ENCODE peak calls at places on chromosomes 13 and 19, in four cellular contexts. One of them, this sample, is unnamed.

GRCh38 chr19:1239796-1240737 is 1.5 kb upstream of the ATP5F1D start:
- DNase-seq in K562: peak; percentile 98
- DNase-seq in HepG2: peak; percentile 62
- DNase-seq in GM12878: no peak
- DNase-seq in this sample: peak; percentile 97

GRCh38 chr19:17260842-17261325 is 3.7 kb downstream of the USHBP1 start:
- DNase-seq in K562: peak; percentile 91
- DNase-seq in HepG2: peak; percentile 82
- DNase-seq in GM12878: no peak
- DNase-seq in this sample: peak; percentile 91

GRCh38 chr19:7636691-7637373 is at the start of gene STXBP2:
- DNase-seq in K562: peak; percentile 98
- DNase-seq in HepG2: peak; percentile 61
- DNase-seq in GM12878: peak; percentile 35
- DNase-seq in this sample: peak; percentile 94

GRCh38 chr13:99916366-99917103 is 55.0 kb downstream of the ZIC5 start:
- DNase-seq in K562: peak; percentile 61
- DNase-seq in HepG2: peak; percentile 76
- DNase-seq in GM12878: peak; percentile 31
- DNase-seq in this sample: peak; percentile 67

GRCh38 chr19:2320057-2320456 is 8.3 kb downstream of the LSM7 start:
- DNase-seq in K562: no peak
- DNase-seq in HepG2: no peak
- DNase-seq in GM12878: no peak
- DNase-seq in this sample: no peak

GRCh38 chr13:98300956-98301641 is 124.0 kb upstream of the RNF113B start:
- DNase-seq in K562: no peak
- DNase-seq in HepG2: peak; percentile 96
- DNase-seq in GM12878: no peak
- DNase-seq in this sample: no peak

GRCh38 chr13:75364131-75364713 is 117.7 kb downstream of the TBC1D4 start:
- DNase-seq in K562: no peak
- DNase-seq in HepG2: no peak
- DNase-seq in GM12878: no peak
- DNase-seq in this sample: no peak

GRCh38 chr13:43348397-43348796 is 325.0 kb downstream of the DNAJC15 start:
- DNase-seq in K562: no peak
- DNase-seq in HepG2: no peak
- DNase-seq in GM12878: no peak
- DNase-seq in this sample: no peak

GRCh38 chr13:64723735-64724134 is 2506.4 kb downstream of the PCDH9 start:
- DNase-seq in K562: no peak
- DNase-seq in HepG2: peak; percentile 62
- DNase-seq in GM12878: no peak
- DNase-seq in this sample: peak; percentile 43

GRCh38 chr19:19459707-19460251 is 54.3 kb downstream of the GATAD2A start:
- DNase-seq in K562: no peak
- DNase-seq in HepG2: no peak
- DNase-seq in GM12878: no peak
- DNase-seq in this sample: no peak

GRCh38 chr19:50047686-50048085 is 21.9 kb downstream of the ZNF473 start:
- DNase-seq in K562: no peak
- DNase-seq in HepG2: no peak
- DNase-seq in GM12878: no peak
- DNase-seq in this sample: no peak

GRCh38 chr13:29046588-29046987 is 226.4 kb downstream of the MTUS2 start:
- DNase-seq in K562: no peak
- DNase-seq in HepG2: no peak
- DNase-seq in GM12878: no peak
- DNase-seq in this sample: no peak

GRCh38 chr13:33218020-33218419 is 67.5 kb downstream of the STARD13 start:
- DNase-seq in K562: no peak
- DNase-seq in HepG2: peak; percentile 82
- DNase-seq in GM12878: no peak
- DNase-seq in this sample: no peak

GRCh38 chr13:26021956-26022355 is 29.9 kb downstream of the SHISA2 start:
- DNase-seq in K562: no peak
- DNase-seq in HepG2: no peak
- DNase-seq in GM12878: no peak
- DNase-seq in this sample: no peak

GRCh38 chr19:10642473-10642872 is 11.7 kb upstream of the ILF3 start:
- DNase-seq in K562: no peak
- DNase-seq in HepG2: no peak
- DNase-seq in GM12878: no peak
- DNase-seq in this sample: no peak

GRCh38 chr13:40492511-40492910 is 173.9 kb downstream of the FOXO1 start:
- DNase-seq in K562: no peak
- DNase-seq in HepG2: no peak
- DNase-seq in GM12878: no peak
- DNase-seq in this sample: no peak

GRCh38 chr13:42101821-42102580 is 53.6 kb downstream of the DGKH start:
- DNase-seq in K562: no peak
- DNase-seq in HepG2: no peak
- DNase-seq in GM12878: no peak
- DNase-seq in this sample: no peak

GRCh38 chr19:47110521-47111080 is 3.0 kb downstream of the ZC3H4 start:
- DNase-seq in K562: no peak
- DNase-seq in HepG2: no peak
- DNase-seq in GM12878: no peak
- DNase-seq in this sample: peak; percentile 4

GRCh38 chr19:5186293-5187050 is 154.1 kb downstream of the PTPRS start:
- DNase-seq in K562: no peak
- DNase-seq in HepG2: no peak
- DNase-seq in GM12878: no peak
- DNase-seq in this sample: no peak

GRCh38 chr13:30798776-30799625 is 63.7 kb downstream of the ALOX5AP start:
- DNase-seq in K562: no peak
- DNase-seq in HepG2: peak; percentile 38
- DNase-seq in GM12878: no peak
- DNase-seq in this sample: no peak

GRCh38 chr19:3968556-3969434 is 2.1 kb downstream of the DAPK3 start:
- DNase-seq in K562: peak; percentile 48
- DNase-seq in HepG2: peak; percentile 98
- DNase-seq in GM12878: no peak
- DNase-seq in this sample: peak; percentile 80

GRCh38 chr13:56720841-56721240 is 419.9 kb upstream of the PRR20A start:
- DNase-seq in K562: no peak
- DNase-seq in HepG2: no peak
- DNase-seq in GM12878: no peak
- DNase-seq in this sample: no peak

GRCh38 chr13:41401371-41401770 is 56.0 kb upstream of the RGCC start:
- DNase-seq in K562: no peak
- DNase-seq in HepG2: no peak
- DNase-seq in GM12878: no peak
- DNase-seq in this sample: no peak

GRCh38 chr19:17248011-17248776 is 2.5 kb upstream of the NR2F6 start:
- DNase-seq in K562: peak; percentile 43
- DNase-seq in HepG2: peak; percentile 83
- DNase-seq in GM12878: no peak
- DNase-seq in this sample: no peak

GRCh38 chr19:34220472-34221063 is 33.8 kb upstream of the GARRE1 start:
- DNase-seq in K562: peak; percentile 52
- DNase-seq in HepG2: peak; percentile 67
- DNase-seq in GM12878: no peak
- DNase-seq in this sample: peak; percentile 59

DNA sequence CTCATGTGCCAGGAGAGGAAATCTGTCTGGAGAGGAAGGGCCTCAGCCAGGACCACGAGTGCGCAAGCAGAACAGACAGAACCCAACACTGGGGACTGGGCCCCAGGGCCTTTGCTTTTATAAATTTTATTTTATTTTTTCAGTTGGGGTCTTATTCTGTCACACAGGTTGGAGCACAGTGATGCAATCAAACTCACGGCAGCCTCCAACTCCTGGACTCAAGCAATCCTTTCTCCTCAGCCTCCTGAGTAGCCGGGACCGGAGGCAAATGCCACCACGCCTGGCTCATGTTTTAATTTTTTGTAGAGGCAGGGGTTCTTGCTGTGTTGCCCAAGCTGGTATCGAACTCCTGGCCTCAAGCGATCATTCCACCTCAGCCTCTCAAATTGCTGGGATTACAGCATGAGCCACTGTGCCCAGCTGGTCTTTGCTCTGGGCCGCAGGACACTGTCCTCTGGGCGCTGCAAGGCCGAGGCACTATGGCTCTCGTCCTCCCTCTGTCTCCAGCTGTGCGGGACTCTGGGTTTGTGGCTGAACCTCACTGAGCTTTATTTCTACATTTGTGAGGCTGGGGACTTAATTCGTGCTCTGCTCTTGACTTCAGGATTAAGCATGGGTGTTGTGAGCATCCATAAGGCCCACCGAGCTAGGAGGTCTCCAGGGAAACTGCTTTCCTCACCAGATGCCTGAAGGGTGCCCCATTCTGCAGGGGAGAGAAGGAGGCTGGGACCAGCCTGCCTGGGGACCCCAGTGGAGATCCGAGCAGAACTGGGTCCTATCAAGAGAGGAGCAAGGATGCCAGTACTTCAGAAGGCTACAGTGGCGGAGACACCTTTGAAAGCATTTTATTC is 144.2 kb upstream of the VSTM2B start:
- DNase-seq in K562: no peak
- DNase-seq in HepG2: no peak
- DNase-seq in GM12878: no peak
- DNase-seq in this sample: no peak
- TF ChIP-seq BHLHE40 in K562: no peak
- TF ChIP-seq BHLHE40 in HepG2: no peak
- TF ChIP-seq BHLHE40 in GM12878: no peak
- TF ChIP-seq BHLHE40 in this sample: no peak

DNA sequence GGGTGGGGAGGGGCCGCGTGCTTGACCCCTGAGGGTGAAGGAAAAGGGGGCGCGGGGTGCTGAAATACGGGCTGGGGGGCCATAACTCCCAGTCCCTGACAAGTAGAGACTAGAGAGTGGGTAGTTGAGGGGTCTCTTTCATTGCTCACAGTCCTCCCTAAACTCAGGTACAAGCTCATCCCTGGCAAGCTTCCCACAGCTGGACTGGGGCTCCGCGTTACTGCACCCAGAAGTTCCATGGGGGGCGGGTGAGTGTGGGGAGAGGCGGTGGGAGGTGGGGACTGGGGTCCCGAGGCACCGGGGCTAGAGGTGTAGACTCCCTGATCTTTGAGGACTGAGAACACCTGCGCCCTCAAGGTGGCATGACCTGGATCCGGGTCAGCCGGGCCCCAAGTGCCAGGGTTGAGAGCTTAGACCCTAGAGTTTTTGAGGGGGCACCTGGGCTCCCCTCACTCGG is 1.3 kb downstream of the ETV2 start:
- DNase-seq in K562: no peak
- DNase-seq in HepG2: no peak
- DNase-seq in GM12878: no peak
- DNase-seq in this sample: no peak
- TF ChIP-seq FOXM1 in K562: no peak
- TF ChIP-seq FOXM1 in HepG2: no peak
- TF ChIP-seq FOXM1 in GM12878: no peak
- TF ChIP-seq FOXM1 in this sample: no peak

GRCh38 chr19:41928221-41928683 is at the start of gene ERFL:
- DNase-seq in K562: peak; percentile 69
- DNase-seq in HepG2: no peak
- DNase-seq in GM12878: no peak
- DNase-seq in this sample: no peak

GRCh38 chr19:41928754-41929535 is 696 bp upstream of the ERFL start:
- DNase-seq in K562: peak; percentile 67
- DNase-seq in HepG2: no peak
- DNase-seq in GM12878: no peak
- DNase-seq in this sample: no peak

GRCh38 chr19:41926861-41927809 is 1.1 kb downstream of the ERFL start:
- DNase-seq in K562: no peak
- DNase-seq in HepG2: no peak
- DNase-seq in GM12878: no peak
- DNase-seq in this sample: no peak

GRCh38 chr19:41926028-41926860 is 2.0 kb downstream of the ERFL start:
- DNase-seq in K562: no peak
- DNase-seq in HepG2: no peak
- DNase-seq in GM12878: no peak
- DNase-seq in this sample: no peak

DNA sequence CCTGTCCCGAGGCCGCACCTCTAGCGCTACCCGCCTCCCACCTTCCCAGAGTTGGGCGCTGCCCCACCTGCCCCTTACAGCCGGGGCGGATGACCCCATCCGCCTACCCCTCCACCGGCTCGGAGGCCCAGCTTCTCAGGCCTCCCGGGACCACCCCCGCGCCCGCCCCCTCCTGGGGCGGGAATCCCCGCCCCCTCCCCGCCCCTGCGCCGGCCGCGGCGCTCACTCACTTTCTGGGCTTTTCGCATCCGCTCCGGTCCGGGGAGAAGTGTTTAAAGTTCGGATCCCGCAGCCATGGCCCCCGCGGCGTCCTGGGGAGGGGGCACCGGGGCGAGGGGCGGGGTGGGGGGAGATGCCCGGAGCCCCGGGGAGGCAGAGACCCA is 448 bp downstream of the ERFL start:
- DNase-seq in K562: peak; percentile 68
- DNase-seq in HepG2: no peak
- DNase-seq in GM12878: no peak
- DNase-seq in this sample: no peak
- TF ChIP-seq BHLHE40 in K562: no peak
- TF ChIP-seq BHLHE40 in HepG2: no peak
- TF ChIP-seq BHLHE40 in GM12878: no peak
- TF ChIP-seq BHLHE40 in this sample: no peak

DNA sequence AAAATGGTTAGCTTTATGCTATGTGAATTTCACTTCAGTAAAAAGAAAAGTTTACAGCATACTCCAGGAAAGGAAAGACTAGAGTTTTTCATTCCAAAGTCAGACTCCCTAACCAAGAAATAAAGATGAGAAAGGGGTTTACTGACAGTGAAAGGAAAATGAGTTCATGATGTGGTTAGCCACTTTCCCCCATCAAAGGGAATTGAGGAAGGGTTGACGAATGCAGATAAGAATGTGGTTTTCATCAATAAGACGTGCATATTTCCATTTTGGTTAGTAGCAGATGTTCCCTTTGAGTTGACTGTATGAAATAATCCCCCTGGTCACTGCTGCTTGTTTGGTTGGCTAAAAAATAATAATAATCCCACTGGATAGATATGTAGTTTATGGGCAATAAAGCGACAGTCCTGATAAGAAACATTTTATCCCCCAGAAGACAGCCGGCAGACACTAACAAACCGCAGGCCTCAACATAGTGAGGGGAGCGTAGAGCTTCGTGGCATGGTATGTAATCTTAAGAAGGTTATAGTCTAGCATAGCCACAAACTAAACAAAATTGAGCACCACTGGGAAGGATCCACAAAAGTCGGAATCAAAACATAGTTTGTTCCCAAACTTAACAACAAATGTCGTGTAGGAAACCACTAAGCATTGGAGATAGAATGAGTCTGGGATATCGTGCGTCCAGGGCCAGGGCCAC is 114.8 kb downstream of the COL4A2 start:
- DNase-seq in K562: no peak
- DNase-seq in HepG2: no peak
- DNase-seq in GM12878: no peak
- DNase-seq in this sample: no peak
- TF ChIP-seq FOXM1 in K562: no peak
- TF ChIP-seq FOXM1 in HepG2: no peak
- TF ChIP-seq FOXM1 in GM12878: peak; percentile 29
- TF ChIP-seq FOXM1 in this sample: no peak

GRCh38 chr13:45863716-45864590 is 12.4 kb upstream of the SIAH3 start:
- DNase-seq in K562: no peak
- DNase-seq in HepG2: no peak
- DNase-seq in GM12878: no peak
- DNase-seq in this sample: no peak
- TF ChIP-seq BHLHE40 in K562: no peak
- TF ChIP-seq BHLHE40 in HepG2: no peak
- TF ChIP-seq BHLHE40 in GM12878: no peak
- TF ChIP-seq BHLHE40 in this sample: no peak

This sample was measured in HEK293T.